ENCODE peak calls at places on chromosomes 12 and 14, in seven cellular contexts. One of them, this sample, is unnamed. For H3K79me1, the result is how much of the 10 kb centered on the place peaks cover.

GRCh38 chr12:52543985-52544888 is 8.7 kb downstream of the KRT71 start:
- DNase-seq in mesenchymal stem cell: no peak
- DNase-seq in trophoblast cell: no peak
- DNase-seq in IMR-90: no peak
- DNase-seq in H9: peak
- DNase-seq in H1: no peak
- DNase-seq in neuronal stem cell: no peak
- DNase-seq in this sample: no peak

GRCh38 chr14:55028066-55028465 is 1.0 kb downstream of the SOCS4 start:
- DNase-seq in trophoblast cell: no peak
- DNase-seq in H9: no peak
- DNase-seq in mesenchymal stem cell: peak
- DNase-seq in IMR-90: peak
- DNase-seq in neuronal stem cell: no peak
- DNase-seq in H1: no peak
- DNase-seq in this sample: no peak

GRCh38 chr12:62761658-62762057 is 173.3 kb downstream of the PPM1H start:
- DNase-seq in trophoblast cell: no peak
- DNase-seq in IMR-90: no peak
- DNase-seq in mesenchymal stem cell: peak
- DNase-seq in H9: no peak
- DNase-seq in neuronal stem cell: no peak
- DNase-seq in H1: no peak
- DNase-seq in this sample: no peak

GRCh38 chr14:57732886-57733285 is 133.0 kb downstream of the SLC35F4 start:
- DNase-seq in H9: no peak
- DNase-seq in H1: no peak
- DNase-seq in mesenchymal stem cell: no peak
- DNase-seq in IMR-90: no peak
- DNase-seq in trophoblast cell: no peak
- DNase-seq in neuronal stem cell: no peak
- DNase-seq in this sample: no peak

GRCh38 chr14:103551338-103551762 is 11.1 kb downstream of the BAG5 start:
- DNase-seq in IMR-90: no peak
- DNase-seq in mesenchymal stem cell: no peak
- DNase-seq in neuronal stem cell: no peak
- DNase-seq in trophoblast cell: no peak
- DNase-seq in H9: no peak
- DNase-seq in H1: no peak
- DNase-seq in this sample: no peak

GRCh38 chr14:92040431-92041040 is 677 bp upstream of the TRIP11 start:
- DNase-seq in neuronal stem cell: peak
- DNase-seq in H1: no peak
- DNase-seq in trophoblast cell: peak
- DNase-seq in H9: no peak
- DNase-seq in mesenchymal stem cell: peak
- DNase-seq in IMR-90: peak
- DNase-seq in this sample: peak

GRCh38 chr14:37480446-37481290 is 114.4 kb downstream of the FOXA1 start:
- DNase-seq in mesenchymal stem cell: no peak
- DNase-seq in H1: no peak
- DNase-seq in neuronal stem cell: no peak
- DNase-seq in H9: no peak
- DNase-seq in trophoblast cell: no peak
- DNase-seq in IMR-90: no peak
- DNase-seq in this sample: no peak

GRCh38 chr14:40099316-40099715 is 667.1 kb upstream of the FBXO33 start:
- DNase-seq in trophoblast cell: no peak
- DNase-seq in H1: no peak
- DNase-seq in H9: no peak
- DNase-seq in mesenchymal stem cell: no peak
- DNase-seq in neuronal stem cell: no peak
- DNase-seq in IMR-90: no peak
- DNase-seq in this sample: peak

GRCh38 chr12:124738636-124739467 is 124.8 kb downstream of the SCARB1 start:
- DNase-seq in IMR-90: peak
- DNase-seq in H1: no peak
- DNase-seq in trophoblast cell: no peak
- DNase-seq in mesenchymal stem cell: peak
- DNase-seq in H9: no peak
- DNase-seq in neuronal stem cell: peak
- DNase-seq in this sample: no peak

GRCh38 chr14:101125719-101126375 is 222.3 kb upstream of the RTL1 start:
- DNase-seq in H1: no peak
- DNase-seq in neuronal stem cell: no peak
- DNase-seq in mesenchymal stem cell: no peak
- DNase-seq in H9: no peak
- DNase-seq in IMR-90: no peak
- DNase-seq in trophoblast cell: no peak
- DNase-seq in this sample: no peak

GRCh38 chr12:51320695-51321320 is 3.2 kb downstream of the BIN2 start:
- DNase-seq in IMR-90: peak
- DNase-seq in mesenchymal stem cell: peak
- DNase-seq in H9: peak
- DNase-seq in neuronal stem cell: peak
- DNase-seq in H1: no peak
- DNase-seq in trophoblast cell: no peak
- DNase-seq in this sample: peak

GRCh38 chr12:127565241-127565640 is 701.7 kb upstream of the TMEM132C start:
- DNase-seq in IMR-90: no peak
- DNase-seq in mesenchymal stem cell: no peak
- DNase-seq in neuronal stem cell: no peak
- DNase-seq in H9: no peak
- DNase-seq in trophoblast cell: no peak
- DNase-seq in H1: no peak
- DNase-seq in this sample: no peak

GRCh38 chr14:100059433-100059781 is 5.8 kb upstream of the EVL start:
- DNase-seq in IMR-90: no peak
- DNase-seq in H9: no peak
- DNase-seq in H1: no peak
- DNase-seq in trophoblast cell: peak
- DNase-seq in neuronal stem cell: no peak
- DNase-seq in mesenchymal stem cell: no peak
- DNase-seq in this sample: no peak

GRCh38 chr14:91323671-91324605 is 79.4 kb upstream of the GPR68 start:
- DNase-seq in mesenchymal stem cell: peak
- DNase-seq in trophoblast cell: peak
- DNase-seq in neuronal stem cell: peak
- DNase-seq in H1: peak
- DNase-seq in IMR-90: peak
- DNase-seq in H9: peak
- DNase-seq in this sample: peak

GRCh38 chr12:118448341-118448740 is 72.0 kb downstream of the SUDS3 start:
- DNase-seq in trophoblast cell: no peak
- DNase-seq in H9: no peak
- DNase-seq in mesenchymal stem cell: no peak
- DNase-seq in neuronal stem cell: no peak
- DNase-seq in H1: no peak
- DNase-seq in IMR-90: no peak
- DNase-seq in this sample: no peak

GRCh38 chr14:99318091-99318958 is 46.3 kb upstream of the BCL11B start:
- DNase-seq in mesenchymal stem cell: no peak
- DNase-seq in trophoblast cell: no peak
- DNase-seq in H1: no peak
- DNase-seq in H9: peak
- DNase-seq in IMR-90: no peak
- DNase-seq in neuronal stem cell: no peak
- DNase-seq in this sample: peak

GRCh38 chr12:110373962-110374611 is 29.4 kb downstream of the ANAPC7 start:
- DNase-seq in neuronal stem cell: no peak
- DNase-seq in trophoblast cell: no peak
- DNase-seq in mesenchymal stem cell: no peak
- DNase-seq in H9: no peak
- DNase-seq in IMR-90: no peak
- DNase-seq in H1: no peak
- DNase-seq in this sample: no peak
- H3K4me2 ChIP-seq in neuronal stem cell: no peak
- H3K4me2 ChIP-seq in trophoblast cell: no peak
- H3K4me2 ChIP-seq in mesenchymal stem cell: no peak
- H3K4me2 ChIP-seq in H9: no peak
- H3K4me2 ChIP-seq in IMR-90: no peak
- H3K4me2 ChIP-seq in H1: no peak
- H3K4me2 ChIP-seq in this sample: no peak

GRCh38 chr14:64509036-64509435 is 4.5 kb downstream of the ZBTB1 start:
- DNase-seq in trophoblast cell: peak
- DNase-seq in H9: peak
- DNase-seq in IMR-90: no peak
- DNase-seq in H1: peak
- DNase-seq in neuronal stem cell: no peak
- DNase-seq in mesenchymal stem cell: no peak
- DNase-seq in this sample: peak

GRCh38 chr14:64508215-64508776 is 3.7 kb downstream of the ZBTB1 start:
- DNase-seq in H1: no peak
- DNase-seq in mesenchymal stem cell: no peak
- DNase-seq in H9: no peak
- DNase-seq in trophoblast cell: no peak
- DNase-seq in IMR-90: no peak
- DNase-seq in neuronal stem cell: no peak
- DNase-seq in this sample: no peak

GRCh38 chr14:64507376-64508156 is 3.0 kb downstream of the ZBTB1 start:
- DNase-seq in mesenchymal stem cell: peak
- DNase-seq in IMR-90: peak
- DNase-seq in neuronal stem cell: no peak
- DNase-seq in H9: no peak
- DNase-seq in H1: no peak
- DNase-seq in trophoblast cell: no peak
- DNase-seq in this sample: peak

GRCh38 chr14:64510825-64511679 is 6.5 kb downstream of the ZBTB1 start:
- DNase-seq in neuronal stem cell: peak
- DNase-seq in mesenchymal stem cell: peak
- DNase-seq in H9: peak
- DNase-seq in trophoblast cell: peak
- DNase-seq in IMR-90: peak
- DNase-seq in H1: no peak
- DNase-seq in this sample: peak

GRCh38 chr14:64510127-64510808 is 5.7 kb downstream of the ZBTB1 start:
- DNase-seq in H9: no peak
- DNase-seq in IMR-90: no peak
- DNase-seq in neuronal stem cell: no peak
- DNase-seq in trophoblast cell: no peak
- DNase-seq in mesenchymal stem cell: no peak
- DNase-seq in H1: no peak
- DNase-seq in this sample: peak
- H3K79me1 ChIP-seq in H9: under half
- H3K79me1 ChIP-seq in IMR-90: half or more
- H3K79me1 ChIP-seq in neuronal stem cell: under half
- H3K79me1 ChIP-seq in trophoblast cell: under half
- H3K79me1 ChIP-seq in mesenchymal stem cell: under half
- H3K79me1 ChIP-seq in H1: under half
- H3K79me1 ChIP-seq in this sample: under half

GRCh38 chr12:4267904-4268548 is 5.5 kb upstream of the CCND2 start:
- DNase-seq in H1: no peak
- DNase-seq in H9: no peak
- DNase-seq in neuronal stem cell: no peak
- DNase-seq in mesenchymal stem cell: peak
- DNase-seq in IMR-90: no peak
- DNase-seq in trophoblast cell: no peak
- DNase-seq in this sample: no peak

GRCh38 chr12:4270670-4271432 is 2.7 kb upstream of the CCND2 start:
- DNase-seq in H1: no peak
- DNase-seq in IMR-90: no peak
- DNase-seq in H9: peak
- DNase-seq in mesenchymal stem cell: peak
- DNase-seq in neuronal stem cell: peak
- DNase-seq in trophoblast cell: no peak
- DNase-seq in this sample: peak

GRCh38 chr12:4268549-4269181 is 4.9 kb upstream of the CCND2 start:
- DNase-seq in neuronal stem cell: no peak
- DNase-seq in H9: no peak
- DNase-seq in trophoblast cell: no peak
- DNase-seq in mesenchymal stem cell: peak
- DNase-seq in IMR-90: no peak
- DNase-seq in H1: no peak
- DNase-seq in this sample: no peak

GRCh38 chr12:4270016-4270669 is 3.4 kb upstream of the CCND2 start:
- DNase-seq in H9: peak
- DNase-seq in H1: no peak
- DNase-seq in IMR-90: no peak
- DNase-seq in trophoblast cell: no peak
- DNase-seq in mesenchymal stem cell: no peak
- DNase-seq in neuronal stem cell: no peak
- DNase-seq in this sample: peak

DNA sequence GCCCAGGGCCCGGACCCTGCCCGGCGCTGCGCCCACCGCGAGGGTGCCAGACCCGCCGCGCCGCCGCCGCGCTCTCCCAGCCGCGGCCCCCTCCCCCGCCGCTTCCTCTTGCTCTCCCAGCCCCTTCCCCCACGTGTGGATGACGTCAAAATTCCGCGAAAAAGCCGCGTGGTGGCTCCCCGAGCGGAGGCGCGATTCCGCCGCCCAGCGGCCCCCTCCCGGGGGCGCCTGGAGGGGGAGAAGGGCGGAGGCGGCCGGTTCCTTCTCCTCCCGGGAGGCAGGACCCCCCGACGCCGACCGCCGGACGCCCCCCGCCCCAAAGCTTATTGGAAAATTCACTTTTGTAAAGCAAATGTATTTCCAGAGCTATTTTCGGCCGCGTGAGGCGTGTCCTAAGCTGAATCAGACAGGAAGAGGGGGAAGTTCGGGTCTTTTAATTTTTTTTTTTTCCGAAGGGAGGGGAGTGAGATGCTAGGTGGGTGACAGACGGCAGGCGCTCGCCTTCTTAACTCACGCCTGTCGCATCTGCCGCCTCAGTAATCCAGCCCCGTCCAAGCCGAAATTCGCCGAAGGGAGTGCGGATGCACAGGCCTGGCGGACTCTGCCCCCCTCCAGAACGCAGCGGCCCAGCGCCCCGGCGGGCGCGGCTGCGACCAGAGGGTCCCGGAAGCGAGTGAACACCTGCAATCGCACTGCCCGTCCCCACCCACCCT is 4.1 kb upstream of the CCND2 start:
- DNase-seq in IMR-90: peak
- DNase-seq in trophoblast cell: no peak
- DNase-seq in mesenchymal stem cell: peak
- DNase-seq in neuronal stem cell: peak
- DNase-seq in H1: no peak
- DNase-seq in H9: peak
- DNase-seq in this sample: peak
- H3K27ac ChIP-seq in IMR-90: no peak
- H3K27ac ChIP-seq in trophoblast cell: no peak
- H3K27ac ChIP-seq in mesenchymal stem cell: no peak
- H3K27ac ChIP-seq in neuronal stem cell: no peak
- H3K27ac ChIP-seq in H1: no peak
- H3K27ac ChIP-seq in H9: no peak
- H3K27ac ChIP-seq in this sample: peak

DNA sequence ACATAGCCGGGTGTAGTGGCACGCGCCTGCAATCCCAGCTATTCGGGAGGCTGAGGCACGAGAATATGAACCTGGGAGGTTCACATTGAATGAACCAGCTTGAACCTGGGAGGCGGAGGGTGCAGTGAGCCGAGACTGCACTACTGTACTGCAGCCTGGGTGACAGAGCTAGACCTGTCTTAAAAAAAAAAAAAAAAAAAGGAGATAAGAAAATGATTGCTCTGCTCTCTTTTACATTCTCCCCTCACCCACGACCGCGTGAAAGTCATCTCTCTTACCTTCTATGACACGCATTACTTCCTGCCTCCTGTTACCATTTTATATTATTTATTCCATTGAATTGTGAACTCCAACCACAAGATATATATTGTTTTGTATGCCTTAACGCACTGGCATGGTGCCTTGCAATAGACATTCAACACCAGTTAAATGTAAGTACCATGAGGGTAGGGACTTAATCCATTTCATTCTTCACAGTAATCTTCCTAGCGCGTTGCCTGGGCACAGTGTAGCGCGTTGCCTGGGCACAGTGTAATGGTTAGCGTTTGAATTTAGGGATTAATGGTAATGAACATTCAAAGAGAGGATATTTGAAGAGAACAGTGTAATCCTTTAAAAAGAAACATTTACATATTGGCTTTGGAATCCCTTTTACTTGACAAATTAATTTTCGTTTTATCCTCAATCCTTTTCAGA is 2.7 kb downstream of the RAP1B start:
- DNase-seq in trophoblast cell: no peak
- DNase-seq in neuronal stem cell: no peak
- DNase-seq in H9: no peak
- DNase-seq in mesenchymal stem cell: no peak
- DNase-seq in H1: no peak
- DNase-seq in IMR-90: no peak
- DNase-seq in this sample: no peak
- H3K4me2 ChIP-seq in trophoblast cell: peak
- H3K4me2 ChIP-seq in neuronal stem cell: no peak
- H3K4me2 ChIP-seq in H9: no peak
- H3K4me2 ChIP-seq in mesenchymal stem cell: peak
- H3K4me2 ChIP-seq in H1: peak
- H3K4me2 ChIP-seq in IMR-90: peak
- H3K4me2 ChIP-seq in this sample: no peak